ENCODE peak calls at places on chromosomes 6 and 20, in eight cellular contexts. Z is IMR-90, J is tibial nerve, D is thyroid gland, T is A549, Q is upper lobe of left lung, H is heart left ventricle, A is NB4. F is an unnamed sample.

GRCh38 chr20:17615645-17616479 is 46.0 kb downstream of the DSTN start:
- DNase-seq in Z (no peak), J (no peak), D (peak; percentile 1), T (no peak), Q (peak; percentile 75), H (peak; percentile 20), A (peak; percentile 83), F (no peak)

GRCh38 chr6:10743514-10743913 is 4.1 kb upstream of the TMEM14B start:
- DNase-seq in Z (no peak), J (no peak), D (no peak), T (no peak), Q (no peak), H (no peak), A (no peak), F (no peak)

GRCh38 chr6:88481519-88481918 is 315.4 kb upstream of the CNR1 start:
- DNase-seq in Z (no peak), J (no peak), D (no peak), T (no peak), Q (no peak), H (no peak), A (no peak), F (no peak)

GRCh38 chr6:103101267-103101666 is 1707.8 kb downstream of the GRIK2 start:
- DNase-seq in Z (no peak), J (no peak), D (no peak), T (no peak), Q (no peak), H (no peak), A (no peak), F (no peak)

GRCh38 chr6:134331255-134331654 is 13.3 kb upstream of the SGK1 start:
- DNase-seq in Z (no peak), J (no peak), D (peak; percentile 38), T (no peak), Q (no peak), H (no peak), A (no peak), F (no peak)

GRCh38 chr6:163415620-163416379 is 1.3 kb downstream of the QKI start:
- DNase-seq in Z (peak; percentile 52), J (no peak), D (peak; percentile 53), T (peak; percentile 46), Q (peak; percentile 89), H (peak; percentile 51), A (peak; percentile 85), F (peak; percentile 49)

GRCh38 chr6:67450641-67451040 is 1184.4 kb upstream of the ADGRB3 start:
- DNase-seq in Z (no peak), J (no peak), D (no peak), T (no peak), Q (no peak), H (no peak), A (no peak), F (no peak)

GRCh38 chr20:50980851-50981713 is 22.5 kb downstream of the MOCS3 start:
- DNase-seq in Z (peak; percentile 75), J (no peak), D (peak; percentile 56), T (peak; percentile 60), Q (peak; percentile 56), H (peak; percentile 53), A (peak; percentile 79), F (peak; percentile 23)

DNA sequence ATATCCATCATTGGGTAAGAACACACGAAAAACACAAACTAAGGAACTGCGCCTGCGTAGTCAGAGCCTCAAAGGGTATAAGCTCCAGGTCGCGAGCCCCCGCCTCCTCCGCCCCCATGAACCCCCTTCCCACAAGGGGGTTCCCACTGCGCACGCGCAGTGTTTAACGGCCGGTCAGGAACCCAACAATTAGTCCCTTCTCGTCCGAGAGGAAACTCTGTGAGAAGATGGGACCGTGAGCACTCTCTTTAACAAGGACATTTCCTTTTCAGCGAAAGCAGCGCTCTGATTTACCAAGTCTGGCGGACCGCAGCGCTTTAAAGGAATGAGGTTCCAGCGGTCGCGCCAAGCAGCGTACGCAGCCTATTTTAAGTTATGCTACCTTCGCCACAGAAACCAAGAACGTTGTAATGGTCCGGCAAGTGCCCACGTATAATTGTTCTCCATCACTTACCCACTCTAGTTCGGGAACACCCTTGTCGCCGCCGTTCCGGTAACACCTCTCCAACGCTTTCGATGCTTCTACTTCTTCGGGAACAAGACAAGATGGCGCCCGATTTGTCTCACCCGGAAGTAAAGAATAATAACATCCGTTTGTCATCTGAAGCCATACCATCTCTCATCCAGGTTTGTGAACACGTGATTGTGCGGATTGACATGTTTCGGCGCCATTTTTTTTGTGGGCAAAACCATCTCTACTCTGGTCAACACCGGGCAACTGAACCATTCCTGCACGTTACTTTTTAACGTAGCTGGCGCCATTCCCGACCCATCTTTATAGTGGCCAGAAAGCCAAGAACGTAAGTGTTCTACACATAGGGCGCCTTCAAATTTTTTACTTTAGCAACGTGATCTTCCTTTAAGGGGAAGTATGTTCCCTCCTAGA is at the start of gene PNISR:
- DNase-seq in Z (peak; percentile 99), J (peak; percentile 83), D (peak; percentile 91), T (peak; percentile 82), Q (peak; percentile 89), H (peak; percentile 91), A (peak; percentile 99), F (peak; percentile 97)
- TF ChIP-seq POLR2A in Z (peak; percentile 91), J (peak; percentile 55), D (no peak), T (peak; percentile 63), Q (peak; percentile 44), H (no peak), A (peak; percentile 89), F (peak; percentile 49)

DNA sequence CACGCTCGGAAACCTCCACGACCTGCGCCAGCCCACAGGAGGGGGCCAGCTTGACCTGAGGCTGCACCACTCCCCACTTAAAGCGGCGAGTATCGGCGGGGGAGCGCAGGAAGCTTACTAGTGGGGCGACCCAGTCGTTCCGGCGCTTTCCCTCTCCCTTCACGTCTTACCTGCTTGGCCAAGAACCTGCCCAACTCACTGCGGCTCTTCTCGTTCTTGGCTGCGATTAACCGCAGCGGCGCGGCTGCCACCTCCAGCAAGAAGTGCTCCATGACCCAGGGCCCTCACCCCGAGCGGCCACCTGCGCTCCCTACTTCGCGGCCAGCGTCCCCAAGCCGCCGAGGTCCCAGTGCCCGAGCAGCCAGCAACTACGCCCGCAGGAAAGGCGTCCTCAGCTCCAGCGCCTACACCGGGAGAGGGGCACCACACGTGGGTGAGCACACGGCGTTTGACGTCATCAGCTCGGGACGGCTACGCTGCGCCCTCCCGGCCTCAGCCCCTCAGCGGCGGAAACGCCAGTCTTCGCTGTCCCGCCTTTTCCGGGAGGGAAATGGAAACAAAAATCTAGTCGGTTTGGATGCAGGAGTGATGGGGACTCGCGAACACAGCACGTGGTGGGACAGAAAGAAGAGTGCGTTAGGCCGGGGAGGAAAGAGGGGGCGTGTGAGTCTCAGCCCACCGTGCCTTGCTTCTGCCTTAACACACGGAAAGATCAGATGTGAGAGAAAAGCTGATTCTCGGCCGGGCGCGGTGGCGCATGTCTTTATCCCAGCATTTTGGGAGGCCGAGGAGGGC is at the start of gene MDN1:
- DNase-seq in Z (peak; percentile 95), J (peak; percentile 63), D (peak; percentile 94), T (peak; percentile 78), Q (peak; percentile 95), H (peak; percentile 92), A (peak; percentile 98), F (peak; percentile 87)
- TF ChIP-seq POLR2A in Z (peak; percentile 62), J (peak; percentile 56), D (no peak), T (peak; percentile 85), Q (peak; percentile 67), H (no peak), A (peak; percentile 83), F (peak; percentile 72)

DNA sequence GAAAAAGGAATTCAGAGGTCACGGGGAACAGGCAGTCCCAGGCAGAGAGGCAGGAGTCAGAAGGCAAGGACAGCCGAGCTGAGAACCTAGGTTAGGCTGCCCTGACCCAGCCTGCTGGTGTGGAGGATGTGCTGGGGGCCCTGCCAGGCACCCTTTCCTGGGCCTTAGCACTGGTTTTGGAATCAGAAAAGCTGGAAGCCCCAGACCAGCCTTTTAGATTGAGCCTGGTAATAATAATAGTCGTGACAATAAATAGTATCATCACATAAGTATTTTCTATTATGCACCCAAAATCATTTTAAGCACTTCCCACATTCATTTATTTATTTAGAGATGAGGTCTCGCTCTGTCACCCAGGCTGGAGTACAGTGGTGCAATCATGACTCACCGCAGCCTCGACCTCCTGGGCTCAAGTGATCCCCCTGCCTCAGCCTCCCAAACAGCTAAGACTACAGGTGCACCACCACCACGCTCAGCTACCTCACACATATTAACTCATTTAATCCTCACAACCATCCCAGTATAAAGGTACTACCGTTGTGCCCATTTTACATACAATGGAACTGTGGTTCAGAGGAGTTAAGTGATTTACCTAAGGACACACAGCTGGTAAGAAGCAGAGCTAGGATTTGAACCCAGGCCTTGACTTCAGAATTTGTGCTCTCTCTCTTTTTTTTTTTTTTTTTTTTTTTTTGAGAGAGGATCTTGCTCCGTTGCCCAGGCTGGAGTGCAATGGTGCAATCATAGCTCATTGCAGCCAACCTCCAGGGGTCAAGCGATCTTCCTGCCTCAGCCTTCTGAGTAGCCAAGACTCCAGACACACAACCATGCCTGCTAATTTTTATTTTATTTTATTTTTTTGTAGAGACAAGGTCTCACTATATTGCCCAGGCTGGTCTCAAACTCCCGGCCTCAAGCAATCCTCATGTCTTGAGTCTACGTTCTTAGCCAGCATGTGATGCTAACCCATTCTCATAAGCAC is 19.7 kb downstream of the TGM2 start:
- DNase-seq in Z (peak; percentile 87), J (no peak), D (no peak), T (no peak), Q (no peak), H (no peak), A (peak; percentile 60), F (no peak)
- TF ChIP-seq POLR2A in Z (no peak), J (no peak), D (no peak), T (no peak), Q (no peak), H (no peak), A (no peak), F (no peak)

GRCh38 chr20:38139156-38139912 is 25.7 kb downstream of the TGM2 start:
- DNase-seq in Z (no peak), J (no peak), D (no peak), T (no peak), Q (no peak), H (no peak), A (no peak), F (no peak)

GRCh38 chr20:38138086-38138777 is 26.8 kb downstream of the TGM2 start:
- DNase-seq in Z (no peak), J (no peak), D (no peak), T (no peak), Q (no peak), H (no peak), A (no peak), F (no peak)

GRCh38 chr20:38141154-38141888 is 23.7 kb downstream of the TGM2 start:
- DNase-seq in Z (no peak), J (no peak), D (no peak), T (no peak), Q (no peak), H (no peak), A (no peak), F (no peak)

GRCh38 chr20:38141889-38142494 is 23.1 kb downstream of the TGM2 start:
- DNase-seq in Z (no peak), J (no peak), D (no peak), T (no peak), Q (no peak), H (no peak), A (no peak), F (no peak)

DNA sequence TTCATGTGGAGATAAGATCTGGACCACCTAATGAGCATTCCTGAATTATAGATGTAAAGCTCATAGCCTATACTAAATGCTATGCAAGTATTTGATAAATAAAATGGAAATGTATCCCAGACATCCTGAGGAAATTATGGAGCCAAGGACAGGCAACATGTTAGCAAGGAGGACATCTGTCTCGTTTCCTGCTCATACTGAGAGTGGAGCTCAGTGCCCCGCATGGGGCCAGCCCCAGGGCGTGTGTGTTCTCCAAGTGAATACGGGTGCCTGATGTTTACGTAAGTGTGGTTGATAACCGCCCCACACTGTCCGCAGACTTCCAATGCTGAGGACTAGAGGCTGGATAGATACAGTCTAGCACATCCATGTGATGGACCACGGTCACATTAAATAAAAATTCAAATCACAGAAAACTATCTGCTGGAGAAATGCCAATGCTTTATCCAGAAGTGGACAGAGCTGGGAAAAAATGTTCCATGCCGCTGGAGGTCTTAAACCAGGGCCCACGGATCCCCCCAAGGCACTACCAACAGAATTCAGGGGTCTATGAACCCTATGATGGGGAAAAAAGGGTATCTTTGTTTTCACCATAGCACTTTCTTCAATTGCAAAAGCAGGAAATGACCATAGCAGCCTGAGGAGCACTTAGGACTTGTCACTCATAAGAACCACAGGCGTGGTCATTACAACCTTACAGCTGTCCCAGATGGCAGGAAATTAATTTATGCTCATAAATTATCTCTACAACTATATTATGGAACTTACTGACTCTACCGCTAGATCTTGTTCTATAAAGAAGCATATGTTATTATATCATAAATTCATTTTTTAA is 24.9 kb downstream of the TGM2 start:
- DNase-seq in Z (no peak), J (no peak), D (no peak), T (no peak), Q (no peak), H (no peak), A (peak; percentile 56), F (no peak)
- TF ChIP-seq POLR2A in Z (no peak), J (no peak), D (no peak), T (no peak), Q (no peak), H (no peak), A (no peak), F (no peak)